ENCODE peak calls at places on chromosomes 6 and 20, in nine cellular contexts. U is anterior cingulate cortex; N is CD4-positive, alpha-beta T cell; E is Jurkat, Clone E6-1; T is HT-29; M is CD8-positive, alpha-beta T cell; R is caudate nucleus; S is stimulated activated CD4-positive, alpha-beta T cell treated with anti-CD3 and anti-CD28 coated beads, Interleukin-4, amount 100 ng/mL, for 1 hour; F is NCI-H69. J is an unnamed sample.

GRCh38 chr6:31203345-31203979 is 33.0 kb upstream of the POU5F1 start:
- DNase-seq in U (no peak), N (peak), E (peak), T (peak), M (peak), R (no peak), S (peak), F (peak), J (no peak)

GRCh38 chr20:46348972-46349741 is 40.9 kb upstream of the CDH22 start:
- DNase-seq in U (peak), N (peak), E (no peak), T (peak), M (peak), R (peak), S (peak), F (peak), J (peak)

GRCh38 chr6:157760589-157761330 is 62.3 kb upstream of the SNX9 start:
- DNase-seq in U (no peak), N (no peak), E (no peak), T (peak), M (no peak), R (no peak), S (no peak), F (no peak), J (no peak)

GRCh38 chr20:7859371-7859802 is 80.9 kb downstream of the HAO1 start:
- DNase-seq in U (no peak), N (no peak), E (peak), T (peak), M (no peak), R (no peak), S (no peak), F (peak), J (no peak)

GRCh38 chr20:38138086-38138777 is 26.8 kb downstream of the TGM2 start:
- DNase-seq in U (no peak), N (no peak), E (no peak), T (no peak), M (no peak), R (no peak), S (no peak), F (no peak), J (no peak)

GRCh38 chr6:20952605-20953004 is 418.3 kb downstream of the CDKAL1 start:
- DNase-seq in U (no peak), N (no peak), E (no peak), T (no peak), M (no peak), R (no peak), S (no peak), F (peak), J (no peak)

GRCh38 chr6:166927942-166928643 is 28.3 kb downstream of the RNASET2 start:
- DNase-seq in U (no peak), N (no peak), E (no peak), T (no peak), M (no peak), R (no peak), S (no peak), F (no peak), J (no peak)

GRCh38 chr6:137051790-137052472 is 7.2 kb upstream of the IL20RA start:
- DNase-seq in U (no peak), N (no peak), E (no peak), T (no peak), M (no peak), R (no peak), S (no peak), F (peak), J (no peak)

GRCh38 chr6:15351631-15352030 is 105.8 kb downstream of the JARID2 start:
- DNase-seq in U (peak), N (no peak), E (no peak), T (no peak), M (no peak), R (no peak), S (no peak), F (no peak), J (peak)

GRCh38 chr20:48858075-48858790 is 30.4 kb upstream of the PREX1 start:
- DNase-seq in U (no peak), N (no peak), E (no peak), T (no peak), M (no peak), R (no peak), S (no peak), F (no peak), J (no peak)

J was measured in posterior cingulate gyrus.